ENCODE peak calls at places on chromosome 4, in five cellular contexts. One of them, this sample, is unnamed. For H3K4me1, the result is how much of the 10 kb centered on the place peaks cover.

GRCh38 chr4:139171878-139172691 is 4.9 kb downstream of the ELF2 start:
- DNase-seq in mucosa of descending colon: no peak
- DNase-seq in neural progenitor cell: no peak
- DNase-seq in heart left ventricle: no peak
- DNase-seq in cardiac muscle cell: peak
- DNase-seq in this sample: no peak

GRCh38 chr4:127660486-127660885 is 27.7 kb downstream of the INTU start:
- DNase-seq in neural progenitor cell: no peak
- DNase-seq in heart left ventricle: no peak
- DNase-seq in cardiac muscle cell: no peak
- DNase-seq in mucosa of descending colon: no peak
- DNase-seq in this sample: no peak

GRCh38 chr4:1403177-1403583 is 3.1 kb downstream of the NKX1-1 start:
- DNase-seq in mucosa of descending colon: no peak
- DNase-seq in heart left ventricle: no peak
- DNase-seq in neural progenitor cell: no peak
- DNase-seq in cardiac muscle cell: no peak
- DNase-seq in this sample: no peak

GRCh38 chr4:127479031-127479622 is 153.6 kb upstream of the INTU start:
- DNase-seq in neural progenitor cell: peak
- DNase-seq in mucosa of descending colon: no peak
- DNase-seq in heart left ventricle: no peak
- DNase-seq in cardiac muscle cell: peak
- DNase-seq in this sample: peak

GRCh38 chr4:163810757-163811156 is 316.3 kb downstream of the TMA16 start:
- DNase-seq in neural progenitor cell: no peak
- DNase-seq in cardiac muscle cell: no peak
- DNase-seq in mucosa of descending colon: no peak
- DNase-seq in heart left ventricle: no peak
- DNase-seq in this sample: no peak

GRCh38 chr4:818106-818921 is 7.6 kb downstream of the CPLX1 start:
- DNase-seq in cardiac muscle cell: no peak
- DNase-seq in mucosa of descending colon: no peak
- DNase-seq in neural progenitor cell: no peak
- DNase-seq in heart left ventricle: no peak
- DNase-seq in this sample: no peak

GRCh38 chr4:104073245-104073644 is 353.5 kb upstream of the TACR3 start:
- DNase-seq in heart left ventricle: no peak
- DNase-seq in mucosa of descending colon: no peak
- DNase-seq in neural progenitor cell: no peak
- DNase-seq in cardiac muscle cell: no peak
- DNase-seq in this sample: no peak

GRCh38 chr4:142846729-142847606 is 867 bp upstream of the INPP4B start:
- DNase-seq in neural progenitor cell: peak
- DNase-seq in cardiac muscle cell: peak
- DNase-seq in heart left ventricle: peak
- DNase-seq in mucosa of descending colon: peak
- DNase-seq in this sample: no peak

GRCh38 chr4:166991162-166991561 is 243.1 kb downstream of the SPOCK3 start:
- DNase-seq in heart left ventricle: no peak
- DNase-seq in cardiac muscle cell: peak
- DNase-seq in mucosa of descending colon: no peak
- DNase-seq in neural progenitor cell: no peak
- DNase-seq in this sample: no peak

GRCh38 chr4:13888112-13888511 is 260.6 kb upstream of the BOD1L1 start:
- DNase-seq in cardiac muscle cell: peak
- DNase-seq in mucosa of descending colon: no peak
- DNase-seq in heart left ventricle: no peak
- DNase-seq in neural progenitor cell: no peak
- DNase-seq in this sample: no peak

GRCh38 chr4:118997601-118998000 is 108.9 kb downstream of the SYNPO2 start:
- DNase-seq in cardiac muscle cell: no peak
- DNase-seq in neural progenitor cell: no peak
- DNase-seq in mucosa of descending colon: no peak
- DNase-seq in heart left ventricle: no peak
- DNase-seq in this sample: peak

GRCh38 chr4:102531441-102531840 is 30.3 kb downstream of the NFKB1 start:
- DNase-seq in mucosa of descending colon: no peak
- DNase-seq in cardiac muscle cell: peak
- DNase-seq in heart left ventricle: no peak
- DNase-seq in neural progenitor cell: no peak
- DNase-seq in this sample: no peak

GRCh38 chr4:62135565-62136156 is 935.5 kb downstream of the ADGRL3 start:
- DNase-seq in mucosa of descending colon: no peak
- DNase-seq in neural progenitor cell: no peak
- DNase-seq in cardiac muscle cell: no peak
- DNase-seq in heart left ventricle: no peak
- DNase-seq in this sample: peak

GRCh38 chr4:110055014-110055768 is 142.5 kb downstream of the EGF start:
- DNase-seq in mucosa of descending colon: no peak
- DNase-seq in heart left ventricle: no peak
- DNase-seq in neural progenitor cell: peak
- DNase-seq in cardiac muscle cell: no peak
- DNase-seq in this sample: no peak

GRCh38 chr4:122803788-122804208 is 22.8 kb upstream of the FGF2 start:
- DNase-seq in mucosa of descending colon: no peak
- DNase-seq in neural progenitor cell: no peak
- DNase-seq in cardiac muscle cell: peak
- DNase-seq in heart left ventricle: peak
- DNase-seq in this sample: no peak

GRCh38 chr4:23888421-23889319 is 1.2 kb downstream of the PPARGC1A start:
- DNase-seq in neural progenitor cell: peak
- DNase-seq in cardiac muscle cell: peak
- DNase-seq in mucosa of descending colon: no peak
- DNase-seq in heart left ventricle: no peak
- DNase-seq in this sample: no peak

GRCh38 chr4:166502660-166503059 is 629.6 kb downstream of the TLL1 start:
- DNase-seq in heart left ventricle: no peak
- DNase-seq in mucosa of descending colon: no peak
- DNase-seq in neural progenitor cell: no peak
- DNase-seq in cardiac muscle cell: no peak
- DNase-seq in this sample: no peak

GRCh38 chr4:84258905-84259830 is 239.9 kb downstream of the NKX6-1 start:
- DNase-seq in neural progenitor cell: peak
- DNase-seq in heart left ventricle: no peak
- DNase-seq in mucosa of descending colon: no peak
- DNase-seq in cardiac muscle cell: peak
- DNase-seq in this sample: peak

GRCh38 chr4:157819693-157820464 is 352.9 kb downstream of the GASK1B start:
- DNase-seq in mucosa of descending colon: peak
- DNase-seq in cardiac muscle cell: no peak
- DNase-seq in heart left ventricle: no peak
- DNase-seq in neural progenitor cell: no peak
- DNase-seq in this sample: no peak

GRCh38 chr4:151983854-151984253 is 223.0 kb upstream of the GATB start:
- DNase-seq in cardiac muscle cell: peak
- DNase-seq in mucosa of descending colon: no peak
- DNase-seq in heart left ventricle: no peak
- DNase-seq in neural progenitor cell: no peak
- DNase-seq in this sample: no peak

GRCh38 chr4:6332042-6332668 is 62.5 kb downstream of the WFS1 start:
- DNase-seq in mucosa of descending colon: no peak
- DNase-seq in heart left ventricle: no peak
- DNase-seq in cardiac muscle cell: peak
- DNase-seq in neural progenitor cell: peak
- DNase-seq in this sample: peak

GRCh38 chr4:155608231-155608885 is 58.3 kb upstream of the GUCY1A1 start:
- DNase-seq in cardiac muscle cell: peak
- DNase-seq in heart left ventricle: no peak
- DNase-seq in neural progenitor cell: no peak
- DNase-seq in mucosa of descending colon: no peak
- DNase-seq in this sample: no peak

GRCh38 chr4:153523941-153524386 is 57.8 kb downstream of the TMEM131L start:
- DNase-seq in cardiac muscle cell: no peak
- DNase-seq in neural progenitor cell: no peak
- DNase-seq in heart left ventricle: no peak
- DNase-seq in mucosa of descending colon: no peak
- DNase-seq in this sample: no peak
- H3K4me1 ChIP-seq in cardiac muscle cell: under half
- H3K4me1 ChIP-seq in neural progenitor cell: under half
- H3K4me1 ChIP-seq in heart left ventricle: under half
- H3K4me1 ChIP-seq in mucosa of descending colon: under half
- H3K4me1 ChIP-seq in this sample: under half

DNA sequence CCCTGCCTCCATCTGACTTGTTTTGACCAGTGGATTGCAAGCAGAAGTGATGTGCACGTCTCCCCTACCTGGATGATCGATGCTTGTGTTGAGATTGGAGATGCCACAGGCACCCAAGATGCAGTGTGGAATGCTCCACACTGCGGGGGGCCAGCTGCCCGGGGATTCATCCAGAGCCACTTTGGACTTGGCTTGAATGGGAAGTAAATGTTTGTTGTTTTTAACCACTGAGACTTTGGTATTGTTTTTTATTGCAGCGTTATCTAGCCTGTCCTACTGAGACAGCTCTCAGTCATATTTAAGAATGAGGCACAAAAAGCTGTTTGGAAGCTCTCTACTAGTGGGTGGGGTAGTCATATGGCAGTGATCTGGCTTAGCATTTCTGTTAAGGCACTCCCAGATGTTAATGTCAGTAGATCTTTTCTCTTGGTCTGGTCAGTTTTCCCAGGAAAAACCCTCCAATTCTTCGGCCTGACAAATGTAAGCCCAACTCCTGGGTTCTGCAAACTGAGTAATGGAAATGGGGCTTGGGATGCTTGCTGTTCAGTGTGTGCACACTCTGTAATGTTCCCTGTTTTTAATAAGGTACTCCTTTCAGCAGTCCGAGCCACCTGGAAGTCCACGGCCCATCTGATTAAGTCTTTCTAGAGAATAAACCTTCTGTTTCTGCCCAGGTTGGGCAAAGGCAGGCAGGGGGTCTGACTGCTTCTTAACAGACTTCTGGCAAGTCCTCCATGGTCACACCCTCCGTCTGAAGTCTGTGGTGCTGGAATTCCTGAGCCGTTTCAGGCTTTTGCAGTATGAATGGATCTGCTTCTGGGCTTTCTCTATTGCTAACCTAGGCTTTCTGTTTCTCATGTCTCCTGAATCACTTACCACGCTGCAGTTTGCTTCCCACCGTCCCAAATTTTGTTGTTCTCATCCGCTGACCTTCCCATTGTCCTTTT is 74.8 kb downstream of the WWC2 start:
- DNase-seq in neural progenitor cell: peak
- DNase-seq in heart left ventricle: no peak
- DNase-seq in mucosa of descending colon: no peak
- DNase-seq in cardiac muscle cell: peak
- DNase-seq in this sample: no peak
- H3K4me1 ChIP-seq in neural progenitor cell: under half
- H3K4me1 ChIP-seq in heart left ventricle: half or more
- H3K4me1 ChIP-seq in mucosa of descending colon: under half
- H3K4me1 ChIP-seq in cardiac muscle cell: under half
- H3K4me1 ChIP-seq in this sample: half or more

GRCh38 chr4:59762344-59762743 is 1437.8 kb upstream of the ADGRL3 start:
- DNase-seq in cardiac muscle cell: no peak
- DNase-seq in heart left ventricle: no peak
- DNase-seq in neural progenitor cell: no peak
- DNase-seq in mucosa of descending colon: no peak
- DNase-seq in this sample: no peak
- H3K4me1 ChIP-seq in cardiac muscle cell: under half
- H3K4me1 ChIP-seq in heart left ventricle: under half
- H3K4me1 ChIP-seq in neural progenitor cell: under half
- H3K4me1 ChIP-seq in mucosa of descending colon: under half
- H3K4me1 ChIP-seq in this sample: under half

GRCh38 chr4:176229645-176230044 is 34.3 kb upstream of the SPATA4 start:
- DNase-seq in heart left ventricle: no peak
- DNase-seq in neural progenitor cell: no peak
- DNase-seq in cardiac muscle cell: no peak
- DNase-seq in mucosa of descending colon: no peak
- DNase-seq in this sample: no peak
- H3K4me1 ChIP-seq in heart left ventricle: under half
- H3K4me1 ChIP-seq in neural progenitor cell: under half
- H3K4me1 ChIP-seq in cardiac muscle cell: under half
- H3K4me1 ChIP-seq in mucosa of descending colon: under half
- H3K4me1 ChIP-seq in this sample: under half

GRCh38 chr4:181548873-181549541 is 694.2 kb upstream of the TENM3 start:
- DNase-seq in neural progenitor cell: no peak
- DNase-seq in cardiac muscle cell: peak
- DNase-seq in heart left ventricle: no peak
- DNase-seq in mucosa of descending colon: no peak
- DNase-seq in this sample: no peak
- H3K4me1 ChIP-seq in neural progenitor cell: under half
- H3K4me1 ChIP-seq in cardiac muscle cell: under half
- H3K4me1 ChIP-seq in heart left ventricle: under half
- H3K4me1 ChIP-seq in mucosa of descending colon: under half
- H3K4me1 ChIP-seq in this sample: under half

DNA sequence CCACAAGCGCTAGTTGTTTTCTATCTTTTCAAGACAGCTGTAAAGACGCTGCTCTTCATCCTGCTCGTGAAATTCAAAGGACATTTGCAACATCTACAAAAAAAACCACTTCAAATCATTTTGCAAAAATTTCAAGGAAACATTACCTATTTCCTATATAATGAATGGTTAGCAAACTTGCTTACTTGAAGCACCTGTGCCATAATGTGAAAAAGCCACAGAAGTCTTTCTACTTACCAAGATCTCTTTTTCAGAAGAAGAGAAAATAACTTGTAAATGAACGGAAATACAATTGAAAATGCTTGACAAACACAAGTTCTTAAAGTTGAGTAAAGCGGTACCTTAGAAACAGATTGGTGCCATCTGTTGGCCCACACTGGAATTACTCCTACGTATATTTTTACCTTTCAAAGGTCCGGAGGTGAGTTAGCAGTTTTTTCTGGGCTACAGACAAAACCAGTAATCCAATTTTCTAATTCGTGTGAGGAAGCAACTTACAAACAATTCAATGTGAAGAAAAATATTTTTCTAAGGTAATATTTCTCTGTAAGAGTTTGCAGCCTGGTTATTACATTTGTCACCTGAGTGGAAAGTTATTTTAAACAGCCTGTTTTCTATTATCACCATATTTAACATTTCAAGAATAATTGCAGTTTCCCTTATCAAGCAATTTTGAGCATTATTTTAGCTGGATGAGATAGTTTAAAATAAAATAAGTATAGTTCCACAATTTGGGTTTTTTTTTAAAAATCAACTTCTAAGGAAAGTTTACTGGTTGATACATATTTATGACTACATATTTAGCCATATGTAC is at the start of gene TLR6:
- DNase-seq in cardiac muscle cell: peak
- DNase-seq in mucosa of descending colon: no peak
- DNase-seq in heart left ventricle: peak
- DNase-seq in neural progenitor cell: peak
- DNase-seq in this sample: peak
- H3K4me1 ChIP-seq in cardiac muscle cell: under half
- H3K4me1 ChIP-seq in mucosa of descending colon: under half
- H3K4me1 ChIP-seq in heart left ventricle: under half
- H3K4me1 ChIP-seq in neural progenitor cell: under half
- H3K4me1 ChIP-seq in this sample: under half

GRCh38 chr4:94577136-94577535 is 125.4 kb downstream of the PDLIM5 start:
- DNase-seq in heart left ventricle: peak
- DNase-seq in cardiac muscle cell: peak
- DNase-seq in mucosa of descending colon: no peak
- DNase-seq in neural progenitor cell: peak
- DNase-seq in this sample: peak

GRCh38 chr4:94574616-94575015 is 122.9 kb downstream of the PDLIM5 start:
- DNase-seq in heart left ventricle: no peak
- DNase-seq in neural progenitor cell: no peak
- DNase-seq in mucosa of descending colon: no peak
- DNase-seq in cardiac muscle cell: no peak
- DNase-seq in this sample: no peak

GRCh38 chr4:94574050-94574449 is 122.3 kb downstream of the PDLIM5 start:
- DNase-seq in cardiac muscle cell: no peak
- DNase-seq in heart left ventricle: no peak
- DNase-seq in mucosa of descending colon: no peak
- DNase-seq in neural progenitor cell: no peak
- DNase-seq in this sample: no peak

GRCh38 chr4:94576163-94576562 is 124.4 kb downstream of the PDLIM5 start:
- DNase-seq in heart left ventricle: no peak
- DNase-seq in mucosa of descending colon: no peak
- DNase-seq in cardiac muscle cell: no peak
- DNase-seq in neural progenitor cell: no peak
- DNase-seq in this sample: no peak

GRCh38 chr4:94575652-94576051 is 123.9 kb downstream of the PDLIM5 start:
- DNase-seq in mucosa of descending colon: no peak
- DNase-seq in cardiac muscle cell: no peak
- DNase-seq in heart left ventricle: no peak
- DNase-seq in neural progenitor cell: no peak
- DNase-seq in this sample: no peak
- H3K4me1 ChIP-seq in mucosa of descending colon: under half
- H3K4me1 ChIP-seq in cardiac muscle cell: under half
- H3K4me1 ChIP-seq in heart left ventricle: half or more
- H3K4me1 ChIP-seq in neural progenitor cell: under half
- H3K4me1 ChIP-seq in this sample: under half

This sample was measured in HAP-1.